ENCODE peak calls at places on chromosomes 16 and 17, in five cellular contexts. I is upper lobe of right lung; H is stimulated activated CD4-positive, alpha-beta T cell treated with anti-CD3 and anti-CD28 coated beads, Interleukin-12 subunit alpha, Interleukin-12 subunit beta, amount 100 ng/mL, for 24 hours; E is EH; J is NCI-H1417 treated with DMSO at 0.1 percent for 48 hours. G is an unnamed sample.

GRCh38 chr17:63991611-63992010 is 6.5 kb upstream of the PRR29 start:
- DNase-seq in J (no peak), H (no peak), I (peak; percentile 33), E (no peak), G (no peak)

GRCh38 chr17:74457146-74457819 is 9.2 kb upstream of the CD300A start:
- DNase-seq in J (no peak), H (peak; percentile 51), I (peak; percentile 89), E (peak; percentile 50), G (peak; percentile 88)

GRCh38 chr17:16942141-16943031 is 29.5 kb downstream of the TNFRSF13B start:
- DNase-seq in H (no peak), E (no peak), I (peak; percentile 64), J (no peak), G (peak; percentile 25)

GRCh38 chr17:43907425-43907981 is at the start of gene MPP2:
- DNase-seq in H (peak; percentile 15), J (no peak), I (peak; percentile 75), E (peak; percentile 71), G (peak; percentile 92)

GRCh38 chr17:64920026-64920418 is 744 bp upstream of the LRRC37A3 start:
- DNase-seq in H (no peak), J (no peak), E (peak; percentile 7), I (no peak), G (no peak)

GRCh38 chr16:85172465-85173071 is 60.3 kb upstream of the CIBAR2 start:
- DNase-seq in E (peak; percentile 68), J (no peak), H (no peak), I (no peak), G (no peak)

GRCh38 chr17:18326572-18326971 is 11.5 kb downstream of the SMCR8 start:
- DNase-seq in H (no peak), E (no peak), J (no peak), I (no peak), G (no peak)

GRCh38 chr16:3965306-3965705 is 84.8 kb upstream of the CREBBP start:
- DNase-seq in J (no peak), I (no peak), E (no peak), H (no peak), G (no peak)

GRCh38 chr16:49652441-49653175 is 203.3 kb downstream of the ZNF423 start:
- DNase-seq in E (peak; percentile 83), H (no peak), I (no peak), J (no peak), G (peak; percentile 85)

GRCh38 chr17:16005641-16006040 is 6.0 kb downstream of the TTC19 start:
- DNase-seq in H (no peak), J (no peak), E (no peak), I (no peak), G (no peak)

GRCh38 chr17:8375738-8376259 is 705 bp downstream of the KRABD2 start:
- DNase-seq in J (no peak), E (no peak), I (no peak), H (no peak), G (no peak)

GRCh38 chr17:8629371-8630226 is 926 bp downstream of the MYH10 start:
- DNase-seq in H (no peak), I (peak; percentile 68), J (no peak), E (peak; percentile 40), G (peak; percentile 80)

GRCh38 chr16:10502766-10503165 is 77.6 kb downstream of the EMP2 start:
- DNase-seq in H (no peak), E (no peak), I (no peak), J (no peak), G (no peak)

GRCh38 chr17:80284631-80285030 is 24.0 kb downstream of the RNF213 start:
- DNase-seq in E (no peak), J (no peak), I (no peak), H (no peak), G (no peak)

GRCh38 chr16:11793840-11794239 is 3.2 kb downstream of the ZC3H7A start:
- DNase-seq in E (no peak), H (no peak), J (no peak), I (peak; percentile 40), G (no peak)

GRCh38 chr17:13931111-13931526 is 138.2 kb upstream of the COX10 start:
- DNase-seq in E (peak; percentile 58), H (no peak), J (no peak), I (no peak), G (peak; percentile 70)

GRCh38 chr17:81057777-81058176 is 22.8 kb downstream of the BAIAP2 start:
- DNase-seq in J (no peak), I (no peak), H (no peak), E (no peak), G (no peak)

GRCh38 chr16:88284626-88285513 is 97.9 kb upstream of the ZNF469 start:
- DNase-seq in E (no peak), J (no peak), H (no peak), I (no peak), G (no peak)

GRCh38 chr17:63491976-63492575 is 15.2 kb downstream of the ACE start:
- DNase-seq in H (no peak), I (no peak), J (no peak), E (no peak), G (no peak)

GRCh38 chr16:29743827-29744531 is 1.8 kb downstream of the C16orf54 start:
- DNase-seq in H (no peak), I (no peak), E (no peak), J (no peak), G (no peak)

G was measured in sigmoid colon.